ENCODE peak calls at places on chromosomes 3 and 15, in nine cellular contexts. N is HEK293T; V is memory B cell; O is activated T-helper 1 cell treated with anti-CD3 and anti-CD28 coated beads, Interleukin-2, amount 50 U/mL, for 16 hours; B is T-helper 2 cell; I is PC-9; X is NCI-H226; Q is mammary epithelial cell; L is activated naive CD4-positive, alpha-beta T cell. K is an unnamed sample.

GRCh38 chr3:46372492-46373359 is 2.0 kb downstream of the CCR5 start:
- DNase-seq in I (no peak), B (no peak), Q (peak; percentile 42), O (no peak), N (peak; percentile 32), X (peak; percentile 32), V (no peak), L (no peak), K (no peak)

GRCh38 chr3:122000936-122001605 is 21.0 kb downstream of the ILDR1 start:
- DNase-seq in I (no peak), B (no peak), Q (no peak), V (no peak), N (no peak), O (no peak), L (no peak), X (no peak), K (no peak)

GRCh38 chr15:61186905-61187865 is 41.9 kb downstream of the RORA start:
- DNase-seq in X (no peak), L (no peak), O (no peak), B (no peak), V (no peak), I (no peak), N (no peak), Q (no peak), K (no peak)

GRCh38 chr3:186532641-186533072 is 11.5 kb downstream of the CRYGS start:
- DNase-seq in L (no peak), X (no peak), O (no peak), B (no peak), I (no peak), N (no peak), Q (no peak), V (peak; percentile 51), K (no peak)

GRCh38 chr15:32687556-32687955 is 30.2 kb upstream of the GREM1 start:
- DNase-seq in B (no peak), Q (peak; percentile 75), O (no peak), N (no peak), L (no peak), I (no peak), X (no peak), V (no peak), K (peak; percentile 77)

GRCh38 chr15:26771168-26771916 is 1.5 kb downstream of the GABRB3 start:
- DNase-seq in O (no peak), X (no peak), I (no peak), Q (no peak), L (no peak), B (no peak), V (no peak), N (no peak), K (no peak)

GRCh38 chr3:123632161-123632655 is 47.4 kb upstream of the HACD2 start:
- DNase-seq in I (peak; percentile 47), O (no peak), L (no peak), V (no peak), X (peak; percentile 74), N (no peak), Q (no peak), B (no peak), K (no peak)

GRCh38 chr15:45203182-45203581 is 15.4 kb upstream of the SHF start:
- DNase-seq in L (no peak), Q (no peak), I (no peak), B (no peak), N (no peak), V (no peak), O (no peak), X (no peak), K (no peak)

GRCh38 chr3:124856687-124857086 is 30.5 kb downstream of the ITGB5 start:
- DNase-seq in I (no peak), Q (no peak), V (no peak), O (no peak), B (no peak), N (no peak), X (no peak), L (no peak), K (no peak)

GRCh38 chr3:140298569-140299070 is 363.6 kb downstream of the CLSTN2 start:
- DNase-seq in I (no peak), O (no peak), X (no peak), N (no peak), L (no peak), V (no peak), Q (no peak), B (no peak), K (no peak)

GRCh38 chr15:39631357-39631756 is 50.5 kb downstream of the THBS1 start:
- DNase-seq in B (no peak), X (peak; percentile 37), L (no peak), O (no peak), I (no peak), N (no peak), V (no peak), Q (peak; percentile 79), K (no peak)

GRCh38 chr15:29124581-29125381 is 144.8 kb downstream of the NSMCE3 start:
- DNase-seq in X (no peak), I (no peak), O (no peak), Q (peak; percentile 19), L (no peak), V (no peak), B (no peak), N (no peak), K (no peak)

GRCh38 chr15:70094690-70095311 is 2.9 kb downstream of the TLE3 start:
- DNase-seq in V (no peak), I (no peak), L (no peak), X (no peak), Q (no peak), B (no peak), O (no peak), N (no peak), K (no peak)

GRCh38 chr15:89171136-89172072 is 50.0 kb downstream of the RLBP1 start:
- DNase-seq in O (no peak), B (no peak), Q (no peak), L (no peak), N (peak; percentile 79), V (peak; percentile 11), I (peak; percentile 43), X (peak; percentile 37), K (no peak)

GRCh38 chr3:134018406-134018805 is 11.3 kb downstream of the SLCO2A1 start:
- DNase-seq in B (no peak), X (peak; percentile 16), Q (no peak), L (no peak), I (no peak), O (no peak), V (no peak), N (no peak), K (no peak)

GRCh38 chr3:149179225-149179624 is 42.4 kb downstream of the CP start:
- DNase-seq in Q (peak; percentile 37), I (peak; percentile 44), L (no peak), B (no peak), O (no peak), V (no peak), N (no peak), X (peak; percentile 54), K (no peak)

GRCh38 chr3:86973440-86973839 is 17.5 kb downstream of the VGLL3 start:
- DNase-seq in X (peak; percentile 89), O (no peak), B (no peak), V (no peak), L (no peak), N (no peak), I (no peak), Q (peak; percentile 99), K (no peak)

GRCh38 chr3:140251678-140252077 is 316.7 kb downstream of the CLSTN2 start:
- DNase-seq in B (no peak), L (no peak), X (no peak), V (no peak), I (no peak), N (no peak), O (no peak), Q (no peak), K (no peak)

GRCh38 chr15:91849180-91849579 is 4.3 kb upstream of the SLCO3A1 start:
- DNase-seq in I (no peak), Q (no peak), N (no peak), B (no peak), X (no peak), O (no peak), V (no peak), L (no peak), K (no peak)

GRCh38 chr3:56819016-56819809 is 17.5 kb upstream of the ARHGEF3 start:
- DNase-seq in O (no peak), B (no peak), X (no peak), I (no peak), Q (peak; percentile 26), N (no peak), L (no peak), V (no peak), K (no peak)

GRCh38 chr3:128488636-128488994 is 4.4 kb downstream of the GATA2 start:
- DNase-seq in X (peak; percentile 42), B (no peak), O (no peak), V (no peak), L (no peak), I (no peak), Q (no peak), N (peak; percentile 36), K (no peak)

GRCh38 chr15:81859737-81860516 is 185.9 kb downstream of the MEX3B start:
- DNase-seq in I (no peak), X (no peak), V (no peak), O (no peak), B (no peak), L (no peak), Q (no peak), N (no peak), K (no peak)

GRCh38 chr15:70451861-70452653 is 311.3 kb downstream of the UACA start:
- DNase-seq in X (no peak), O (no peak), B (no peak), V (no peak), Q (no peak), N (no peak), L (peak; percentile 48), I (no peak), K (no peak)

GRCh38 chr3:190566043-190566933 is 52.4 kb downstream of the IL1RAP start:
- DNase-seq in Q (peak; percentile 100), B (no peak), N (no peak), V (no peak), L (no peak), X (peak; percentile 100), O (no peak), I (peak; percentile 100), K (peak; percentile 98)

GRCh38 chr15:50358805-50359204 is 3.8 kb upstream of the GABPB1 start:
- DNase-seq in I (no peak), O (no peak), N (peak; percentile 20), B (no peak), Q (peak; percentile 29), X (peak; percentile 27), V (no peak), L (no peak), K (no peak)

GRCh38 chr3:95172549-95172948 is 1109.7 kb downstream of the NSUN3 start:
- DNase-seq in O (no peak), X (peak; percentile 31), V (no peak), Q (no peak), I (no peak), B (no peak), N (no peak), L (no peak), K (no peak)

GRCh38 chr3:172194702-172195392 is 155.5 kb downstream of the FNDC3B start:
- DNase-seq in O (no peak), X (peak; percentile 39), I (peak; percentile 55), B (no peak), Q (no peak), N (peak; percentile 43), L (no peak), V (no peak), K (no peak)

GRCh38 chr3:11373645-11374044 is 101.4 kb downstream of the ATG7 start:
- DNase-seq in N (no peak), Q (no peak), O (no peak), V (no peak), I (no peak), L (no peak), X (no peak), B (no peak), K (no peak)

GRCh38 chr3:46209751-46210470 is 1.8 kb upstream of the CCR1 start:
- DNase-seq in V (no peak), I (no peak), O (no peak), Q (no peak), N (no peak), B (no peak), X (no peak), L (no peak), K (no peak)

GRCh38 chr3:12656193-12656592 is 7.7 kb downstream of the RAF1 start:
- DNase-seq in O (no peak), B (no peak), L (no peak), N (no peak), V (no peak), I (no peak), Q (no peak), X (no peak), K (no peak)

GRCh38 chr15:81182031-81182745 is 14.5 kb upstream of the IL16 start:
- DNase-seq in I (no peak), O (no peak), N (no peak), X (no peak), B (no peak), Q (no peak), V (no peak), L (no peak), K (no peak)

K was measured in keratinocyte.